ENCODE peak calls at places on chromosome 13, in six cellular contexts. L is body of pancreas, J is IMR-90, B is adrenal gland, Y is H1, O is esophagus squamous epithelium. G is an unnamed sample.

GRCh38 chr13:102763745-102764144 is 9.8 kb downstream of the TEX30 start:
- DNase-seq in L (no peak), J (no peak), B (no peak), Y (no peak), O (no peak), G (no peak)

GRCh38 chr13:40186041-40186440 is 480.4 kb downstream of the FOXO1 start:
- DNase-seq in L (no peak), J (no peak), B (no peak), Y (no peak), O (no peak), G (no peak)

GRCh38 chr13:22200469-22200868 is 529.6 kb downstream of the FGF9 start:
- DNase-seq in L (no peak), J (no peak), B (no peak), Y (no peak), O (no peak), G (no peak)

GRCh38 chr13:51557875-51558604 is 26.2 kb upstream of the WDFY2 start:
- DNase-seq in L (no peak), J (peak; percentile 88), B (no peak), Y (no peak), O (no peak), G (no peak)

GRCh38 chr13:59112375-59112774 is 1051.4 kb downstream of the DIAPH3 start:
- DNase-seq in L (no peak), J (peak; percentile 99), B (peak; percentile 63), Y (no peak), O (no peak), G (no peak)

GRCh38 chr13:106083620-106084350 is 451.7 kb downstream of the EFNB2 start:
- DNase-seq in L (peak; percentile 56), J (peak; percentile 54), B (no peak), Y (no peak), O (no peak), G (no peak)

GRCh38 chr13:114224201-114224600 is 10.5 kb upstream of the CDC16 start:
- DNase-seq in L (no peak), J (no peak), B (no peak), Y (no peak), O (no peak), G (no peak)

GRCh38 chr13:29578300-29579048 is 17.0 kb downstream of the SLC7A1 start:
- DNase-seq in L (peak; percentile 24), J (no peak), B (no peak), Y (no peak), O (no peak), G (no peak)

GRCh38 chr13:72458701-72459100 is 268.7 kb downstream of the MZT1 start:
- DNase-seq in L (no peak), J (no peak), B (no peak), Y (no peak), O (no peak), G (no peak)

GRCh38 chr13:87120476-87120875 is 550.7 kb upstream of the SLITRK5 start:
- DNase-seq in L (no peak), J (peak; percentile 44), B (no peak), Y (no peak), O (no peak), G (no peak)

GRCh38 chr13:97192166-97192565 is 30.0 kb upstream of the MBNL2 start:
- DNase-seq in L (no peak), J (no peak), B (no peak), Y (no peak), O (no peak), G (no peak)

GRCh38 chr13:23610187-23610576 is 40.0 kb downstream of the TNFRSF19 start:
- DNase-seq in L (no peak), J (peak; percentile 35), B (no peak), Y (no peak), O (no peak), G (no peak)

GRCh38 chr13:94433055-94433947 is 46.2 kb downstream of the DCT start:
- DNase-seq in L (no peak), J (no peak), B (no peak), Y (peak; percentile 9), O (no peak), G (no peak)

GRCh38 chr13:37475966-37476365 is 122.6 kb downstream of the POSTN start:
- DNase-seq in L (no peak), J (peak; percentile 87), B (no peak), Y (no peak), O (no peak), G (no peak)

GRCh38 chr13:59277106-59277505 is 886.6 kb downstream of the DIAPH3 start:
- DNase-seq in L (no peak), J (no peak), B (no peak), Y (no peak), O (no peak), G (no peak)

GRCh38 chr13:37070145-37070695 is 10.7 kb upstream of the SUPT20H start:
- DNase-seq in L (no peak), J (no peak), B (no peak), Y (no peak), O (no peak), G (no peak)

GRCh38 chr13:79786176-79786575 is 305.2 kb downstream of the NDFIP2 start:
- DNase-seq in L (no peak), J (no peak), B (no peak), Y (no peak), O (no peak), G (no peak)

GRCh38 chr13:49610176-49610575 is 18.1 kb upstream of the ARL11 start:
- DNase-seq in L (no peak), J (no peak), B (no peak), Y (no peak), O (no peak), G (no peak)

GRCh38 chr13:81283561-81283960 is 942.6 kb upstream of the SPRY2 start:
- DNase-seq in L (no peak), J (no peak), B (no peak), Y (no peak), O (no peak), G (no peak)

GRCh38 chr13:84812078-84812477 is 929.8 kb upstream of the SLITRK1 start:
- DNase-seq in L (no peak), J (no peak), B (no peak), Y (no peak), O (no peak), G (no peak)

GRCh38 chr13:91381371-91381770 is 17.1 kb upstream of the GPC5 start:
- DNase-seq in L (no peak), J (peak; percentile 28), B (no peak), Y (no peak), O (no peak), G (no peak)

GRCh38 chr13:99922631-99923404 is 48.7 kb downstream of the ZIC5 start:
- DNase-seq in L (no peak), J (no peak), B (no peak), Y (no peak), O (no peak), G (no peak)

GRCh38 chr13:112742583-112742982 is 52.7 kb downstream of the ATP11A start:
- DNase-seq in L (no peak), J (no peak), B (no peak), Y (no peak), O (no peak), G (no peak)

GRCh38 chr13:95226051-95226450 is 75.2 kb downstream of the ABCC4 start:
- DNase-seq in L (no peak), J (no peak), B (no peak), Y (no peak), O (no peak), G (no peak)

GRCh38 chr13:91572944-91573535 is 174.6 kb downstream of the GPC5 start:
- DNase-seq in L (no peak), J (peak; percentile 34), B (no peak), Y (no peak), O (no peak), G (no peak)

GRCh38 chr13:92727118-92727517 is 499.5 kb upstream of the GPC6 start:
- DNase-seq in L (no peak), J (peak; percentile 3), B (no peak), Y (no peak), O (no peak), G (no peak)

GRCh38 chr13:101649490-101650126 is 197.1 kb downstream of the ITGBL1 start:
- DNase-seq in L (no peak), J (peak; percentile 74), B (no peak), Y (no peak), O (no peak), G (no peak)

GRCh38 chr13:20901668-20902437 is 693 bp downstream of the XPO4 start:
- DNase-seq in L (peak; percentile 41), J (peak; percentile 13), B (peak; percentile 65), Y (no peak), O (no peak), G (no peak)

GRCh38 chr13:112711528-112712265 is 21.9 kb downstream of the ATP11A start:
- DNase-seq in L (peak; percentile 71), J (peak; percentile 98), B (peak; percentile 95), Y (peak; percentile 86), O (no peak), G (peak; percentile 80)

DNA sequence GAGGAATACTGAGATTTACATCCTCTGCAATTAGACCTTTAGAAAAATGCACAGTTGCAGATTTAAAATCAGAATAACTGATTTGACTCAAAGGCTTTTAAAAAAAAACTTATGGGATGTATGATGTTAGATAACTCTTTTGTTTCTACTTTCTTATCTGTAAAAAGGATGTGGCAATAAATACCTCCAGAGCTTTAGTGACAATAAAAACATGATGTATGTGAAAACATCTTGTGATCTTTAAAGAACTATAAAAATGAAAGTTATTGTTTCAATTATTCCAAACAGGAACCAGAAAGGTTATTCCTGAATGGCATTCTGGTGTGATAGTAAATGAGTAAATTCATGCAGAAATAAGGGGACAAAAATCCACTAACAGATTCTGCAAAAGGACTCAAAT is 2712.2 kb upstream of the PCDH20 start:
- DNase-seq in L (no peak), J (no peak), B (no peak), Y (no peak), O (no peak), G (no peak)
- TF ChIP-seq POLR2A in L (no peak), J (no peak), B (no peak), Y (no peak), O (no peak), G (no peak)

GRCh38 chr13:77749481-77749880 is 52.0 kb downstream of the SLAIN1 start:
- DNase-seq in L (no peak), J (no peak), B (no peak), Y (no peak), O (no peak), G (no peak)
- H3K27ac ChIP-seq in L (no peak overlapping the region), J (no peak overlapping the region), B (no peak overlapping the region), Y (no peak overlapping the region), O (no peak overlapping the region), G (no peak overlapping the region)

GRCh38 chr13:25821761-25822160 is 230.1 kb downstream of the SHISA2 start:
- DNase-seq in L (no peak), J (no peak), B (no peak), Y (no peak), O (no peak), G (no peak)
- TF ChIP-seq POLR2A in L (no peak), J (no peak), B (no peak), Y (no peak), O (no peak), G (no peak)

DNA sequence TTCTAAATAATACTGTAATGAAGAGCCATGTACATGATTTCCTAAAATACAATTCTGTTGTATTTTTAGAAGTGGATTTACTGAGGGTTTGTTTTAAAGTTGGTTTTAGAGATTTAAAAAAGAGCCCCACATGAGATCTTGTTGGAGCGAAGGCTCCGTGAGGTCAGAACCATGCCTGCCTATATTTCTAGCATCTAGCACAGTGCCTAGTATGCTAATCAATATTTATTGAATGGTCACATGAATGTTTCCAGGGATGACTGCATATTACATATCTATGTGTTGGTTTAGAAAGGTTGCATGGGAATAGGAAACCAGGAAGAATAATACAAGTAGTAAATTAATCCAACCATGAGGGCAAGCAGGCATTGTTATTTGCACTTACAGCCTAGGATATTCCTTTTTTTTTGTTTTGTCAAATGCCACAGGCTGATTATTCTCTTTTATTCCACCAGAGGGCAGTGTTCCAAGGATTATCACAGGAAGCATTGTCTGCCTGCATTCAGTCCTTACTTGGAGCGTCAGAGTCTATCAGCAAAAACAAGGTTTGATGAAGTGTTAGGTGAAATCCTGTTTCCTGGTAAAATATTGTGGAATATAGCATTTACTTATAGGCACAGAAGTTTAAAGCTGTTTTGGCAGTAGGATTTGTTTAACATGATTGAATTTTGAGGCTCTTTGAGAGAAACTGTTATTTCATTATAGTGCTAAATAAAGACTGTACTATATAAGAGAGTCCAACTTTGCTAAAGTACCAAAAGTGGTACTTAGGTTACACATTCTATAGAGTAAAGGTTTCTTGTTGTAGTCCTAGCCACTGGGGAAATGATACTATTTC is 46.8 kb downstream of the COG3 start:
- DNase-seq in L (peak; percentile 20), J (peak; percentile 83), B (no peak), Y (no peak), O (no peak), G (peak; percentile 69)
- H3K27ac ChIP-seq in L (no peak overlapping the region), J (no peak overlapping the region), B (no peak overlapping the region), Y (no peak overlapping the region), O (peak overlapping the region; percentile 10), G (no peak overlapping the region)

G was measured in tibial nerve.